ENCODE peak calls at places on chromosomes 11 and 22, in seven cellular contexts. W is HFF-Myc, G is endothelial cell, J is AG04450, Z is fibroblast of pulmonary artery, X is nephron progenitor cell, L is tibial artery. B is an unnamed sample.

GRCh38 chr11:34855021-34855753 is 61.0 kb downstream of the APIP start:
- DNase-seq in Z (peak), L (no peak), J (no peak), W (no peak), G (no peak), X (no peak), B (no peak)

GRCh38 chr11:11003226-11003625 is 145.4 kb upstream of the ZBED5 start:
- DNase-seq in Z (no peak), J (no peak), W (no peak), L (no peak), G (no peak), X (no peak), B (no peak)

GRCh38 chr22:29503811-29504372 is 23.9 kb downstream of the NEFH start:
- DNase-seq in W (peak), L (no peak), X (no peak), Z (peak), G (no peak), J (peak), B (no peak)

GRCh38 chr11:108592591-108593213 is 866 bp downstream of the EXPH5 start:
- DNase-seq in Z (no peak), X (peak), L (no peak), J (no peak), W (no peak), G (peak), B (no peak)

GRCh38 chr22:17910561-17911311 is 113.6 kb downstream of the MICAL3 start:
- DNase-seq in W (peak), G (peak), X (peak), L (peak), Z (peak), J (peak), B (peak)

GRCh38 chr11:127986073-127986472 is 601.3 kb downstream of the ETS1 start:
- DNase-seq in L (no peak), X (no peak), G (no peak), Z (no peak), J (no peak), W (no peak), B (no peak)

GRCh38 chr11:13859986-13860385 is 102.5 kb upstream of the SPON1 start:
- DNase-seq in J (no peak), X (no peak), L (no peak), W (no peak), G (no peak), Z (no peak), B (no peak)

GRCh38 chr11:124920870-124921609 is 2.0 kb downstream of the HEPN1 start:
- DNase-seq in X (peak), Z (peak), G (peak), L (peak), J (no peak), W (no peak), B (no peak)

GRCh38 chr22:39177456-39177775 is 24.9 kb upstream of the CBX7 start:
- DNase-seq in Z (no peak), L (no peak), W (no peak), J (no peak), X (no peak), G (no peak), B (no peak)

GRCh38 chr22:36790648-36791047 is 14.7 kb upstream of the IFT27 start:
- DNase-seq in W (no peak), L (no peak), G (no peak), J (no peak), X (no peak), Z (no peak), B (no peak)

GRCh38 chr22:43449205-43449830 is 37.5 kb downstream of the MPPED1 start:
- DNase-seq in X (peak), L (no peak), J (no peak), Z (no peak), G (no peak), W (no peak), B (no peak)

GRCh38 chr11:116736763-116737162 is 36.0 kb downstream of the BUD13 start:
- DNase-seq in Z (peak), G (no peak), X (no peak), J (no peak), W (no peak), L (no peak), B (no peak)

GRCh38 chr11:45278721-45279120 is 7.4 kb downstream of the SYT13 start:
- DNase-seq in W (no peak), G (no peak), X (no peak), J (no peak), Z (no peak), L (no peak), B (no peak)

GRCh38 chr11:77039491-77040400 is 5.5 kb downstream of the B3GNT6 start:
- DNase-seq in J (no peak), G (peak), Z (peak), W (no peak), L (no peak), X (peak), B (no peak)

GRCh38 chr11:63765688-63766241 is 2.8 kb downstream of the ZFTA start:
- DNase-seq in Z (no peak), G (no peak), J (no peak), L (peak), X (peak), W (no peak), B (no peak)

GRCh38 chr11:62554377-62554776 is 7.8 kb upstream of the AHNAK start:
- DNase-seq in J (no peak), L (peak), G (no peak), W (no peak), X (no peak), Z (no peak), B (no peak)

GRCh38 chr11:7281083-7281482 is 29.4 kb downstream of the SYT9 start:
- DNase-seq in X (no peak), G (no peak), W (no peak), Z (no peak), J (no peak), L (no peak), B (no peak)

DNA sequence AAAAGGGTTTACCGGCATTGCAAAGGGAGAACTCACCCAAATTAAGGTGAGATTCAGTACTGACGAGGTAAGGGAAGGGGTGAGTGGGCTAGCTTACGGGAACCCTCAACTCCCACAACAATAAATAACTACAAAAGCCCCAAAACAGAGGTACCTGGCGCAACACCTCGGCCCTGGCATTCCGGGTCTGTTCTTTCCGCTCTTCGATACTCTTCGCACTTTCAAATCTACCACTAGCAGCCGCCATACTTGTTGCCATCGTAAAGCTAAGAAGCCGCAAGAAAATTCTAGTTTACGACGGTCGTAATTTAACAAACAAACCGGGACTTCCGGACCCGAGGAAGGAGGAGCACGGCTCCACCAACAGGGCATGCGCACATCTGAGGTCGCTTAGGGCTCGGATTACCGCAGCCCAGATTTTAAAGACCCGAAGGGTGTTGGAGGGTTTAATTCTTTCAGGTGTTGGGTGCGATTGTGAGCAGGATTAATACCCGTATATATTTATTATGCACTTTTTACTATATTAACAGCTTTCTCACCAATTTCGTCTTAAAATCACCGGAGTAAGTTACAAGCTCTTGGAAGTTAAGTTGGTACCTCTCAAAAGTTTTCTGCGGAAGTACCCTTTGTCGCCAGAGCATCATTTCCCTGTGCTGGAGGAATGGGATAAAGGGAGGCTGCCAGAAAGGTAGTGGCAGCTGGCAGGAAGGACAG is at the start of gene CWF19L2:
- DNase-seq in X (peak), Z (peak), L (peak), J (peak), W (peak), G (peak), B (peak)
- TF ChIP-seq CTCF in X (no peak), Z (no peak), L (peak), J (no peak), W (no peak), G (no peak), B (no peak)

GRCh38 chr11:101082813-101083212 is 46.8 kb downstream of the PGR start:
- DNase-seq in W (no peak), G (no peak), L (no peak), Z (no peak), J (no peak), X (no peak), B (no peak)

GRCh38 chr11:101083334-101083733 is 46.3 kb downstream of the PGR start:
- DNase-seq in Z (no peak), L (no peak), W (no peak), J (no peak), X (no peak), G (no peak), B (no peak)
- TF ChIP-seq CTCF in Z (no peak), L (no peak), W (no peak), J (no peak), X (no peak), G (no peak), B (no peak)

GRCh38 chr11:68380786-68381622 is 68.6 kb downstream of the LRP5 start:
- DNase-seq in J (no peak), Z (peak), L (peak), G (no peak), X (no peak), W (no peak), B (no peak)
- TF ChIP-seq CTCF in J (no peak), Z (no peak), L (no peak), G (no peak), X (no peak), W (no peak), B (no peak)

DNA sequence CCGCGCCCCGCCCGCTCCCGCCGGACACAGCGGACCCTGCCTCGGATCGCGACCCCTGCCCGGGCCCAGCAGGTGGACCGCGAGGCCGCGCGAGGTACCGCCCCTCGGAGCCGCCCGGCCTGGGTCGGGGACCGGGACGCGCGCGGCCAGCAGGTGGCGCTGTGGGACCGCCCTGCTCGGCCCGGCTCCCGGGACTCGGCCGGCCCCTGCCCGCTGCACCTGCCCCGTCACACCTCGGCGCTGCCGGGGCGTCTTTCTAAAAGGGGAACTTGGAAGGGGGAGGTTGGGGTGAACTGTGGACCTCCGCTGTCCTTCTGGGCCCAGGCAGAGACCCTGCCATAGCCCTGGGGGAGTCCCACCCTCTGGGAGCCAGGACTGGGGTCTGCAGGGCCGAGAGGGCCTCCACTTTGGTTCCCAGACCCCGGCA is 11.1 kb downstream of the CRELD2 start:
- DNase-seq in G (peak), Z (peak), W (no peak), L (no peak), X (peak), J (no peak), B (no peak)
- TF ChIP-seq CTCF in G (peak), Z (peak), W (peak), L (peak), X (peak), J (peak), B (peak)

GRCh38 chr11:134250675-134251074 is 2.5 kb downstream of the THYN1 start:
- DNase-seq in W (no peak), X (no peak), Z (no peak), G (no peak), L (no peak), J (no peak), B (no peak)

GRCh38 chr11:134245434-134245833 is 7.7 kb downstream of the THYN1 start:
- DNase-seq in W (no peak), Z (no peak), J (no peak), G (no peak), L (no peak), X (no peak), B (no peak)

GRCh38 chr11:134246678-134247077 is 6.5 kb downstream of the THYN1 start:
- DNase-seq in X (no peak), W (no peak), Z (no peak), J (no peak), G (no peak), L (no peak), B (no peak)

GRCh38 chr11:134246100-134246499 is 7.1 kb downstream of the THYN1 start:
- DNase-seq in J (no peak), X (no peak), W (no peak), Z (no peak), G (no peak), L (no peak), B (no peak)

DNA sequence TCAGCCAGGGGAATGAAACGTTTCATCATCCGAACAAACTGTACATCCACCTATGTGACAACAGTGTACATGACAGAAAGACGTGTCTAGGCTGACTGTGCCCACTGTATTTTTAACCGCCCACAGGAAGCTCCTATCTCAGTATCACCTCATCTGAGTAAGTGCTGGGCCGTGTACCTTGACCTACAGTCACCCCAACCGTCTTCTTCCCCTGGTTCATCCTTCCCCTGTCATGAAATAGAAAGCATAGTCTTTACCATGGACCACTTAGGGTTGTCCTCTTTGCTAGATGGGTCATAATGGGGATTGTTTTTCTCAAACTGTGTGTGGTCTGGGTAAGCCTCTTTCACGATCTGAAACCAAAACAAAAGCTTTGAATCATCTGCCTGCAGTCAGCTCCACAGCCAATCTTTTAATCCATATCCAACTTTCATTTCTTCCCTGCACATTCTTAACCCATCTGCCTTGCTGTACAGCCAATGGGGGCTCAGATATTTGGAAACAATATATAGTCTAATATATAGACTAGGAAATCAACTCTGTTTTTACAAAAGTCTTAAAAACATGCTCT is 4.2 kb downstream of the THYN1 start:
- DNase-seq in X (no peak), Z (no peak), W (no peak), G (no peak), L (no peak), J (no peak), B (no peak)
- TF ChIP-seq CTCF in X (no peak), Z (no peak), W (no peak), G (no peak), L (no peak), J (no peak), B (no peak)

GRCh38 chr11:3703383-3703782 is 32.2 kb upstream of the CHRNA10 start:
- DNase-seq in L (no peak), Z (no peak), J (no peak), W (no peak), X (no peak), G (no peak), B (no peak)

GRCh38 chr11:3700910-3701309 is 29.7 kb upstream of the CHRNA10 start:
- DNase-seq in J (no peak), G (no peak), L (no peak), Z (no peak), X (no peak), W (no peak), B (no peak)

GRCh38 chr11:3700410-3700809 is 29.2 kb upstream of the CHRNA10 start:
- DNase-seq in W (no peak), L (no peak), X (no peak), Z (no peak), G (no peak), J (no peak), B (no peak)
- TF ChIP-seq CTCF in W (no peak), L (no peak), X (no peak), Z (no peak), G (no peak), J (no peak), B (no peak)

GRCh38 chr11:69705901-69706787 is 2.3 kb upstream of the FGF19 start:
- DNase-seq in J (no peak), G (no peak), L (no peak), Z (no peak), W (no peak), X (peak), B (no peak)

GRCh38 chr11:69711824-69712801 is 8.3 kb upstream of the FGF19 start:
- DNase-seq in W (no peak), G (no peak), L (no peak), Z (no peak), X (no peak), J (no peak), B (no peak)

GRCh38 chr11:69707156-69707555 is 3.3 kb upstream of the FGF19 start:
- DNase-seq in Z (no peak), W (no peak), L (no peak), G (no peak), X (no peak), J (no peak), B (no peak)

GRCh38 chr11:69705246-69705856 is 1.5 kb upstream of the FGF19 start:
- DNase-seq in G (no peak), Z (no peak), L (no peak), W (no peak), J (no peak), X (no peak), B (no peak)

DNA sequence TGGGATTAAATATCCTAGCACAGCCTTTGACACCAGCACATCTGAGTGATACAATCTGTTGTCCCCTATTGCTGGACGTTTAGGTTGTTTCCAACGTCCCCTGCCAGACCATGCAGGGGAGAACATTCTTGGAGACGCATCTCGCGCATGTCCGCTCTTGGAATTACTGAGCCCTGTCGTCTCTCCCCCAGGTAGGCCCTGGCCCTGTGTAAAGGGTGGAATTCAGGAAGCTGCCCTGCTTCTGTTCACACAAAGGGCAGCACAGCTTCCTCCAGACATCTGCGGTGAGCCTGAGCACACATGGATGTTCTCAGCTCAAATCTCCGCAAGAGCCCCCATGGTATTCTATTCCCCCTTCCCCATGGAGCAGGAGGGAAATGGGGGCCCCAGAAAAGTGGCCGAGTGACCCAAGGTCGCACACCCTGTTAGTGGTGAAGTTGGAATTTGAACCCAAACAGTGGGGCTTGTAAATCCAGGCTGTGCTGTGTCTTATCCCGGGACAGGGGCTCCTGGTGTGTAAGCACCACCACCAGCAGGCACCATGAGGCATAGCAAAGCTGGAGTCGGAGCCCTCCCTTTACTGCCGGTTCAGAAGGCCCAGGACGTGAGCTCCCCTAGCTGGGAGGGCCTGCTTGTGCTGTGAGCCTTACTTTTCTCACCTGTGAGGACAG is 5.0 kb upstream of the FGF19 start:
- DNase-seq in W (no peak), X (no peak), Z (no peak), L (no peak), J (no peak), G (no peak), B (no peak)
- TF ChIP-seq CTCF in W (no peak), X (no peak), Z (no peak), L (no peak), J (no peak), G (no peak), B (no peak)